ENCODE peak calls at places on chromosomes 6 and 20, in six cellular contexts. One of them, this sample, is unnamed.

GRCh38 chr6:48110436-48111142 is 408 bp downstream of the PTCHD4 start:
- DNase-seq in adrenal gland: no peak
- DNase-seq in astrocyte: no peak
- DNase-seq in RWPE1: no peak
- DNase-seq in cardiac fibroblast: no peak
- DNase-seq in mucosa of descending colon: no peak
- DNase-seq in this sample: no peak

GRCh38 chr6:70700922-70701876 is 33.5 kb downstream of the SMAP1 start:
- DNase-seq in astrocyte: no peak
- DNase-seq in mucosa of descending colon: no peak
- DNase-seq in RWPE1: no peak
- DNase-seq in cardiac fibroblast: no peak
- DNase-seq in adrenal gland: peak
- DNase-seq in this sample: no peak

GRCh38 chr6:131998255-131998982 is 47.2 kb upstream of the CCN2 start:
- DNase-seq in RWPE1: no peak
- DNase-seq in cardiac fibroblast: peak
- DNase-seq in astrocyte: peak
- DNase-seq in adrenal gland: no peak
- DNase-seq in mucosa of descending colon: no peak
- DNase-seq in this sample: no peak

GRCh38 chr6:146785001-146785585 is 186.3 kb downstream of the ADGB start:
- DNase-seq in cardiac fibroblast: peak
- DNase-seq in RWPE1: peak
- DNase-seq in adrenal gland: no peak
- DNase-seq in astrocyte: peak
- DNase-seq in mucosa of descending colon: no peak
- DNase-seq in this sample: peak

GRCh38 chr6:122365775-122366403 is 33.6 kb upstream of the HSF2 start:
- DNase-seq in adrenal gland: no peak
- DNase-seq in astrocyte: no peak
- DNase-seq in cardiac fibroblast: peak
- DNase-seq in mucosa of descending colon: no peak
- DNase-seq in RWPE1: peak
- DNase-seq in this sample: no peak

GRCh38 chr20:38840894-38841470 is 35.5 kb downstream of the PPP1R16B start:
- DNase-seq in cardiac fibroblast: no peak
- DNase-seq in astrocyte: no peak
- DNase-seq in adrenal gland: no peak
- DNase-seq in mucosa of descending colon: no peak
- DNase-seq in RWPE1: no peak
- DNase-seq in this sample: no peak

GRCh38 chr20:33933469-33933909 is 60.2 kb upstream of the RALY start:
- DNase-seq in cardiac fibroblast: peak
- DNase-seq in RWPE1: peak
- DNase-seq in adrenal gland: peak
- DNase-seq in astrocyte: peak
- DNase-seq in mucosa of descending colon: peak
- DNase-seq in this sample: peak

GRCh38 chr6:159168536-159169192 is 536 bp upstream of the FNDC1 start:
- DNase-seq in RWPE1: no peak
- DNase-seq in astrocyte: peak
- DNase-seq in cardiac fibroblast: peak
- DNase-seq in adrenal gland: peak
- DNase-seq in mucosa of descending colon: no peak
- DNase-seq in this sample: no peak

DNA sequence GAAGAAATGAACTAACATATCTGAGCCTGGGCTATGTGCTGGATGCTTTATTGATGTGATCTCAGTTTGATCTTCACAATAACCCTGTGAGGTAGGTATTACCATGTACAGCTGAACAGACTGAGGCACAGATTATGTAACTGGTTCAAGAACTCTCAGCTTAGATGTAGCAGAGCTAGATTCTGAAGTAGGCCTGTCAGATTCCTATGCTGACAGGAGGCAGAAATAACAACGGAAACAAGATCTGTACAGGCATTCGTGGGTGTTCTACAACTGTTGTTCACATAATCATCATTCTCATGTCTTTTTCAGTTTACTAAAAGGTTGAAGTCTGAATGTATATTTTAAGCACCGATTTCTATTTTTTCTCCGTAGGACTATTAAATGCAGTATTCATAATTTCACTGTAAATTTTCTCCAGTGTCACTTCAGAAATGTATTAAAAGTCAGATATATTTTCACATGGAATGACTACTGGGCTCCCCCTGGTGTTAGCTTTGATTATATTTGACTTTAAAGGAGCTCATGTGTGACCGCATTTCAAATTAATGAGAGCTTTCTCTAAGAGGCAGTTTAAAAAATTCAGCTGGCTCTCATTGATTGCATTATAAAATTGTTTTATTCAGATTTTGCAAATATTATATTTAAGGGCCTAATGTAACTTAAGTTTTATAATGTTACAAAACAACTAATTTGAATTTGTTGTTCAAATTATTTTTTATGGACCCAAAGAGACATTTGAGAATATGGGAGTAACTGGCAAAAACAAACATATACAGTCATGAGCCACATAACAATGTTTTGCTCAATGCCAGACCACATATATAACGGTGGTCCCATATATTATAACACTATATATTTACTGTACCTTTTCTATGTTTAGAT is 36.4 kb upstream of the SLC17A4 start:
- DNase-seq in cardiac fibroblast: peak
- DNase-seq in mucosa of descending colon: no peak
- DNase-seq in adrenal gland: no peak
- DNase-seq in astrocyte: peak
- DNase-seq in RWPE1: peak
- DNase-seq in this sample: peak
- TF ChIP-seq CTCF in cardiac fibroblast: peak
- TF ChIP-seq CTCF in mucosa of descending colon: peak
- TF ChIP-seq CTCF in adrenal gland: peak
- TF ChIP-seq CTCF in astrocyte: peak
- TF ChIP-seq CTCF in RWPE1: peak
- TF ChIP-seq CTCF in this sample: peak

GRCh38 chr6:15892369-15892768 is 229.5 kb upstream of the DTNBP1 start:
- DNase-seq in adrenal gland: no peak
- DNase-seq in RWPE1: no peak
- DNase-seq in astrocyte: no peak
- DNase-seq in mucosa of descending colon: no peak
- DNase-seq in cardiac fibroblast: no peak
- DNase-seq in this sample: no peak

GRCh38 chr6:15894973-15895858 is 232.4 kb upstream of the DTNBP1 start:
- DNase-seq in adrenal gland: no peak
- DNase-seq in mucosa of descending colon: no peak
- DNase-seq in astrocyte: no peak
- DNase-seq in RWPE1: no peak
- DNase-seq in cardiac fibroblast: no peak
- DNase-seq in this sample: no peak

GRCh38 chr6:15888798-15889772 is 226.3 kb upstream of the DTNBP1 start:
- DNase-seq in astrocyte: no peak
- DNase-seq in adrenal gland: no peak
- DNase-seq in RWPE1: no peak
- DNase-seq in mucosa of descending colon: no peak
- DNase-seq in cardiac fibroblast: no peak
- DNase-seq in this sample: no peak

GRCh38 chr6:15897063-15897934 is 231.6 kb upstream of the MYLIP start:
- DNase-seq in adrenal gland: peak
- DNase-seq in cardiac fibroblast: no peak
- DNase-seq in astrocyte: peak
- DNase-seq in RWPE1: no peak
- DNase-seq in mucosa of descending colon: no peak
- DNase-seq in this sample: peak

GRCh38 chr6:15893556-15894253 is 230.9 kb upstream of the DTNBP1 start:
- DNase-seq in mucosa of descending colon: no peak
- DNase-seq in cardiac fibroblast: peak
- DNase-seq in RWPE1: no peak
- DNase-seq in astrocyte: no peak
- DNase-seq in adrenal gland: no peak
- DNase-seq in this sample: peak
- TF ChIP-seq CTCF in mucosa of descending colon: peak
- TF ChIP-seq CTCF in cardiac fibroblast: peak
- TF ChIP-seq CTCF in RWPE1: no peak
- TF ChIP-seq CTCF in astrocyte: no peak
- TF ChIP-seq CTCF in adrenal gland: peak
- TF ChIP-seq CTCF in this sample: peak

GRCh38 chr6:26216886-26217713 is 129.9 kb downstream of the HFE start:
- DNase-seq in astrocyte: peak
- DNase-seq in cardiac fibroblast: peak
- DNase-seq in mucosa of descending colon: peak
- DNase-seq in adrenal gland: peak
- DNase-seq in RWPE1: no peak
- DNase-seq in this sample: peak
- TF ChIP-seq CTCF in astrocyte: peak
- TF ChIP-seq CTCF in cardiac fibroblast: peak
- TF ChIP-seq CTCF in mucosa of descending colon: no peak
- TF ChIP-seq CTCF in adrenal gland: peak
- TF ChIP-seq CTCF in RWPE1: peak
- TF ChIP-seq CTCF in this sample: peak

GRCh38 chr6:100258752-100259151 is 206.0 kb downstream of the SIM1 start:
- DNase-seq in mucosa of descending colon: no peak
- DNase-seq in adrenal gland: no peak
- DNase-seq in RWPE1: no peak
- DNase-seq in astrocyte: no peak
- DNase-seq in cardiac fibroblast: no peak
- DNase-seq in this sample: no peak

GRCh38 chr6:100260584-100260983 is 204.1 kb downstream of the SIM1 start:
- DNase-seq in cardiac fibroblast: peak
- DNase-seq in mucosa of descending colon: no peak
- DNase-seq in astrocyte: peak
- DNase-seq in adrenal gland: no peak
- DNase-seq in RWPE1: no peak
- DNase-seq in this sample: no peak

GRCh38 chr6:100261486-100261885 is 203.2 kb downstream of the SIM1 start:
- DNase-seq in mucosa of descending colon: no peak
- DNase-seq in RWPE1: no peak
- DNase-seq in cardiac fibroblast: no peak
- DNase-seq in astrocyte: no peak
- DNase-seq in adrenal gland: no peak
- DNase-seq in this sample: no peak

GRCh38 chr6:100255701-100256100 is 209.0 kb downstream of the SIM1 start:
- DNase-seq in adrenal gland: no peak
- DNase-seq in cardiac fibroblast: no peak
- DNase-seq in mucosa of descending colon: no peak
- DNase-seq in RWPE1: no peak
- DNase-seq in astrocyte: no peak
- DNase-seq in this sample: no peak

GRCh38 chr6:100257661-100258395 is 206.9 kb downstream of the SIM1 start:
- DNase-seq in mucosa of descending colon: no peak
- DNase-seq in astrocyte: peak
- DNase-seq in cardiac fibroblast: peak
- DNase-seq in adrenal gland: no peak
- DNase-seq in RWPE1: no peak
- DNase-seq in this sample: peak
- TF ChIP-seq CTCF in mucosa of descending colon: no peak
- TF ChIP-seq CTCF in astrocyte: no peak
- TF ChIP-seq CTCF in cardiac fibroblast: no peak
- TF ChIP-seq CTCF in adrenal gland: no peak
- TF ChIP-seq CTCF in RWPE1: no peak
- TF ChIP-seq CTCF in this sample: peak

GRCh38 chr6:34061348-34061747 is 84.5 kb downstream of the GRM4 start:
- DNase-seq in astrocyte: no peak
- DNase-seq in RWPE1: no peak
- DNase-seq in mucosa of descending colon: no peak
- DNase-seq in cardiac fibroblast: no peak
- DNase-seq in adrenal gland: no peak
- DNase-seq in this sample: no peak

GRCh38 chr6:34062156-34062555 is 83.7 kb downstream of the GRM4 start:
- DNase-seq in cardiac fibroblast: no peak
- DNase-seq in mucosa of descending colon: no peak
- DNase-seq in RWPE1: no peak
- DNase-seq in astrocyte: no peak
- DNase-seq in adrenal gland: no peak
- DNase-seq in this sample: no peak

GRCh38 chr6:34063641-34064040 is 82.2 kb downstream of the GRM4 start:
- DNase-seq in mucosa of descending colon: no peak
- DNase-seq in astrocyte: no peak
- DNase-seq in adrenal gland: no peak
- DNase-seq in cardiac fibroblast: no peak
- DNase-seq in RWPE1: no peak
- DNase-seq in this sample: no peak

GRCh38 chr6:34064675-34065074 is 81.2 kb downstream of the GRM4 start:
- DNase-seq in mucosa of descending colon: no peak
- DNase-seq in adrenal gland: no peak
- DNase-seq in astrocyte: no peak
- DNase-seq in RWPE1: no peak
- DNase-seq in cardiac fibroblast: no peak
- DNase-seq in this sample: no peak

DNA sequence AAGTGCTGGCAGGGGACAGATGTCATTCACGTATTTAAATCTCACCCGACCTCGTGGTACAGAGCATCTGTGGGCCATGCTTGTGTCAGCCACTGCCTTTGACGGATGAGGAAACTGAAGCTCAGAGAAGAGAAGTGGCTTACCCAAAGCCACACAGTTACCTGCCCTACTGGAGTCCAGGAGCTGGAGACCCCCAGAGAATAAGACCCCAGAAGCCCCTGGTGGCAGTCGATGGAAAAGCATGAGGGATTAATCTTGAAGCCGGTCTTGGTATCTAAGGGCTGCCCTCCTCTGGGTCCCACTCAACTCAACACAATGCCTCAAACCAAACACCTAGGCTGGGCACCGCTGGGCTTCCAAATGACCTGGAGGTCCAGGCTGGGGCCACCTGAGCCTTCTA is 83.1 kb downstream of the GRM4 start:
- DNase-seq in adrenal gland: no peak
- DNase-seq in astrocyte: no peak
- DNase-seq in mucosa of descending colon: no peak
- DNase-seq in cardiac fibroblast: no peak
- DNase-seq in RWPE1: no peak
- DNase-seq in this sample: no peak
- TF ChIP-seq CTCF in adrenal gland: no peak
- TF ChIP-seq CTCF in astrocyte: peak
- TF ChIP-seq CTCF in mucosa of descending colon: no peak
- TF ChIP-seq CTCF in cardiac fibroblast: peak
- TF ChIP-seq CTCF in RWPE1: no peak
- TF ChIP-seq CTCF in this sample: no peak